ENCODE peak calls at places on chromosomes 3 and 15, in ten cellular contexts. R is pancreas; B is stomach; U is PC-3; D is heart left ventricle; O is cardiac muscle cell; H is kidney; A is uterus; C is IMR-90; X is CD4-positive, alpha-beta memory T cell. M is an unnamed sample. For H3K36me3, the result is how much of the 10 kb centered on the place peaks cover.

GRCh38 chr3:141797819-141798405 is 34.7 kb downstream of the GRK7 start:
- DNase-seq in R (no peak), B (no peak), U (no peak), D (no peak), O (no peak), H (no peak), A (no peak), C (no peak), X (peak), M (no peak)

GRCh38 chr15:45228931-45229330 is 23.1 kb upstream of the SLC28A2 start:
- DNase-seq in R (no peak), B (peak), U (no peak), D (no peak), O (no peak), H (no peak), A (no peak), C (no peak), X (no peak), M (no peak)

GRCh38 chr15:62626903-62627302 is 415.6 kb upstream of the TPM1 start:
- DNase-seq in R (no peak), B (no peak), U (no peak), D (no peak), O (no peak), H (no peak), A (no peak), C (no peak), X (no peak), M (no peak)

GRCh38 chr3:168183774-168184173 is 88.0 kb upstream of the GOLIM4 start:
- DNase-seq in R (no peak), B (no peak), U (no peak), D (no peak), O (no peak), H (no peak), A (no peak), C (no peak), X (no peak), M (no peak)

GRCh38 chr15:92901053-92901761 is 1.1 kb downstream of the CHD2 start:
- DNase-seq in R (no peak), B (no peak), U (no peak), D (no peak), O (no peak), H (no peak), A (no peak), C (no peak), X (no peak), M (no peak)

GRCh38 chr3:70855139-70855538 is 542.7 kb upstream of the MDFIC2 start:
- DNase-seq in R (no peak), B (no peak), U (no peak), D (no peak), O (no peak), H (no peak), A (no peak), C (peak), X (no peak), M (no peak)

GRCh38 chr15:29270169-29270955 is 740 bp upstream of the NSMCE3 start:
- DNase-seq in R (no peak), B (no peak), U (peak), D (no peak), O (no peak), H (no peak), A (no peak), C (peak), X (peak), M (peak)

GRCh38 chr15:61621146-61621545 is 392.0 kb upstream of the RORA start:
- DNase-seq in R (peak), B (no peak), U (peak), D (no peak), O (peak), H (peak), A (no peak), C (no peak), X (no peak), M (no peak)

DNA sequence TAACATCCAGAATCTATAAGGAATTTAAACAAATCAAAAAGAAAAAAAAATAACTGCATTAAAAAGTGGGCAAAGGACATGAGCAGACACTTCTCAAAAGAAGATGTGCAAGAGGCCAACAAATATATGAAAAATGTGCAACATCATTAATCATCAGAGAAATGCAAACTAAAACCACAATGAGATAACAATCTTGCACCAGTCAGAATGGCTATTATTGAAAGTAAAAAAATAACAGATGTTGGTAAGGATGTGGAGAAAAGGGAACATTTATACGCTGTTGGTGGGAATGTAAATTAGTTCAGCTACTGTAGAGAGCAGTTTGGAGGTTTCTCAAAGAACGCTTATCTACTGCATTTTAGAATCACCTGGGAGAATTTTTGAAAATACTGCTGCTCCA is 186.1 kb downstream of the OTOL1 start:
- DNase-seq in R (no peak), B (no peak), U (peak), D (no peak), O (no peak), H (no peak), A (no peak), C (no peak), X (no peak), M (no peak)
- H3K27ac ChIP-seq in R (no peak), B (no peak), U (no peak), D (no peak), O (no peak), H (no peak), A (no peak), C (no peak), X (no peak), M (no peak)

GRCh38 chr3:172760406-172760805 is 9.9 kb downstream of the ECT2 start:
- DNase-seq in R (no peak), B (no peak), U (no peak), D (no peak), O (no peak), H (no peak), A (no peak), C (peak), X (no peak), M (no peak)
- H3K36me3 ChIP-seq in R (under half), B (under half), U (half or more), D (under half), O (under half), H (under half), A (under half), C (under half), X (under half), M (under half)

DNA sequence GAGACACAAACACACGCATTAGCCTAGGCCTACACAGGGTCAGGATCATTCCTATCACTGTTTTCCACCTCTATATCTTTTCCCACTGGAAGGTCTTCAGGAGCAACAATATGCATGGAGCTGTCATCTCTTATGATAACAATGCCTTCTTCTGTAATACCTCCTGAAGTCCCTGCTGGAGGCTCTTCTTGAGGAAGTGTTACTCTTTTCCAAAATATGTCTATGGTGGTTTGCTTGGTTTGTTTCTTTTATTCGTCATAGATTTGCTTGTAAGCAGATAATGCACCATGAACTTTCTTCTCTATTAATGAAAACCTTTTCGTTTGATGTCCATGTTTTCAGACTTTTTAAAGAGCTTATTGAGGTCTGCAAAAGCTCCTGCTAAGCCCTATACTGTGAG is 109.3 kb downstream of the GMPS start:
- DNase-seq in R (no peak), B (no peak), U (no peak), D (no peak), O (no peak), H (no peak), A (no peak), C (peak), X (no peak), M (no peak)
- H3K27ac ChIP-seq in R (no peak), B (no peak), U (no peak), D (no peak), O (no peak), H (no peak), A (no peak), C (no peak), X (no peak), M (no peak)

GRCh38 chr15:65369148-65369547 is 8.7 kb downstream of the IGDCC3 start:
- DNase-seq in R (no peak), B (no peak), U (no peak), D (no peak), O (no peak), H (peak), A (no peak), C (no peak), X (no peak), M (no peak)

GRCh38 chr15:65368300-65368617 is 9.5 kb downstream of the IGDCC3 start:
- DNase-seq in R (no peak), B (no peak), U (no peak), D (no peak), O (peak), H (peak), A (no peak), C (no peak), X (no peak), M (no peak)

GRCh38 chr15:65370885-65371284 is 6.9 kb downstream of the IGDCC3 start:
- DNase-seq in R (no peak), B (no peak), U (no peak), D (no peak), O (no peak), H (peak), A (no peak), C (no peak), X (no peak), M (no peak)

GRCh38 chr15:65369651-65370050 is 8.2 kb downstream of the IGDCC3 start:
- DNase-seq in R (no peak), B (no peak), U (no peak), D (no peak), O (no peak), H (peak), A (no peak), C (no peak), X (no peak), M (no peak)

DNA sequence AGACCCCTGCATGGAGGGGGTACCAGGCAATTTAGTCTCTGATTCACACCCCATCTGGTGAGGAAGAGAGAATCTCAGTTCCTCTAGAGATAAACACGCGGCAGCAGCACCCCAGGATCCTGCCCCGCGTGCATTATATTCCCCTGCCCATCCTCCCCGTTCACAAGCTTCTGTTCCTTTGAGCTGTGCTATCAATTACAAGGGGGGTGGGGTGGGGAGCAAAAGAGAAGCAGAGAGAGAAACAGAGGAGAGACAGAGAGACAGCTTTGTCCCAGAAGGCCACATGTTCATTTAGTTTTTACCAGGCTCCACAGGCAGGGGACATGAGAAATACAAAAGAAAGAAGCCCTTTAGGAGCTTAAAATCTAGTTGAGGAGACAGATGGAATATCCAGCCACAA is 9.2 kb downstream of the IGDCC3 start:
- DNase-seq in R (no peak), B (no peak), U (no peak), D (no peak), O (no peak), H (no peak), A (no peak), C (no peak), X (no peak), M (no peak)
- H3K36me3 ChIP-seq in R (under half), B (under half), U (under half), D (under half), O (under half), H (under half), A (under half), C (under half), X (under half), M (under half)

DNA sequence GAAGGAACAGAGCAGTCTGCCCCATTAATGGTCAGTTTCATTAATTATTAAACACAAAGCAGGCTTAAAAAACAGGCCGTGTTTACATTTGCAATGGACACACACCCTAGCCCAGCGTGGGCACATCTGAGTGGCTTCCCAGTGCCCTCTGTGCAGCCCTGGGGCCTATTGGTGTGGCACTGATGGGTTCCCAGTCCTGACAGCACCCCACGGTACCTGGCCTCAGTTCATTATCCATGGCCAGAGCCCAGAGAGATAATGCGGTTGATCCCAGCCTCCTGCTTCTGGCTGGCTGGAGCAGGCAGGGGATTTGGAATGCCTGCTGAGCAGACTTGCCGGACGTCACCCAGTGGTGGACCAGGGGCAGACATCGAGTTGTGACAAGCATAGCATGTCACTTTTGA is 110.5 kb upstream of the ABHD17C start:
- DNase-seq in R (no peak), B (peak), U (no peak), D (no peak), O (no peak), H (peak), A (no peak), C (no peak), X (no peak), M (no peak)
- H3K27ac ChIP-seq in R (no peak), B (no peak), U (peak), D (no peak), O (no peak), H (no peak), A (no peak), C (no peak), X (no peak), M (no peak)

DNA sequence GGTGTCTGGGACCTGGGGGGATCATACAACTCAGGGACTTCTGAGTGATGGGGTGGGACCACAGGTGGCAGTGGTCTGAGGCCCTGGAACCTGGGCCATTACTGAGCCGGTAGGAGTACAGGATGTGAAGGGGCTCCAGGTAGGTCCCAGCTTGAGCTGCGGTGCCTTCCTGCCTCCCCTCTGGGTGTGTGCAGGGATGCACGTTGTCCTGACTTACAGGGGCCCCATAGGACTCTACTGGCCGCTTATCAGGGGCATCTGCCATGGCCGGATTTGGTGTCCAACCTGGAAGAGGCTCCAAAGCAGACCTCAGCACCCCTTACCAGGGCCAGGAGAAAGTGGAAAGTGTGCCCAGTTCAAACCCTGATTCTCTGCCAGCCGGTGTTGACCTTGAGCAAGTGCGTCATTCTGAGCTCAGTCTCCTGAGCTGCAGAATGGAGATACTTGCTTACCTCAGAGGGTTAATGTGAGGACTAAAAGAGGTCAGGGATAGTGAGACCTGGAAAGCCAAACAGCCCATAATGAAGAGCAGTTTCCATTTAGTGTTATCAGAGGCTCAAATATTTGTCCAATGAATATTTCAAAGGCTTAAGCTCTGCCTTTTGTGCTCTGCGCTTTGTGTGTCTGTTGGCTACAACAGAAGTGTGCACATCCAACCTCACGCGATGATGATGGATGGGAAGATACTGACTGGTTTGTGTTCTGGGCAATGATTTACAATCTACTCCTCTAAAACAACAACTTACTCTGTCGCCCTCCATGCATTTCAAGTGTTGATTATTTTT is 35.4 kb upstream of the ESYT3 start:
- DNase-seq in R (no peak), B (no peak), U (no peak), D (no peak), O (no peak), H (no peak), A (no peak), C (no peak), X (no peak), M (no peak)
- H3K36me3 ChIP-seq in R (under half), B (under half), U (under half), D (half or more), O (under half), H (under half), A (under half), C (under half), X (under half), M (under half)

DNA sequence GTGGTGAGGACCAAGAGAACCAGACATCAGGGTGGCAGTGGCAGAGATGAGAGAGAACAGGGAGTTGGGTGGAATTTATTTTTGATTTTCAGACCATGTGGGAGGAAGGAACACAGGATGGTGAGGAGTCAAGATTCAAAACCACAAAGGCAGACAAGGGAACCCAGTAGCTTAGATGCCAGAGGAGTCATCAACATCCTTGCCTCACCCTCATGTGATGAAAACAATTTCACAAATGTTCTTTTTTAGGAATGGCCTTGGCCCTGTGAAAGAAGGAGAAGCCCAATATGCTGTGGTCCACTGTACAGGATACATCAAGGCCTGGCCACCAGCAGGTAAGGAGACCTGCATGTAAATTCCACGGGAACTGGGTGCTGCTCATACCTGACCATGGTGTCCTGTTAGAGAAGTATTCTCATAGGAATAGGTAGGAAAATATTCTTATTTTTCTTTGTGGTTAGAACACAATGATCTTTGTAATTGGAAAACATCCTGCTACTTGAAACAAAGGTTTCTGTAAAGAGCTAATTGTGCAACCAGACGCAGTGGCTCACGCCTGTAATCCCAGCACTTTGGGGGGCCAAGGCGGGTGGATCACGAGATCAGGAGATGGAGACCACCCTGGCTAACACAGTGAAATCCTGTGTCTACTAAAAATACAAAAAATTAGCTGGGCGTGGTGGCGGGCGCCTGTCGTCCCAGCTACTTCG is 110.0 kb downstream of the ARNT2 start:
- DNase-seq in R (no peak), B (no peak), U (no peak), D (no peak), O (no peak), H (no peak), A (no peak), C (peak), X (no peak), M (no peak)
- H3K27ac ChIP-seq in R (no peak), B (no peak), U (no peak), D (no peak), O (no peak), H (no peak), A (no peak), C (peak), X (no peak), M (no peak)

GRCh38 chr3:152458725-152459515 is 190.2 kb downstream of the MBNL1 start:
- DNase-seq in R (no peak), B (no peak), U (no peak), D (no peak), O (no peak), H (no peak), A (no peak), C (peak), X (no peak), M (no peak)
- H3K36me3 ChIP-seq in R (under half), B (half or more), U (under half), D (half or more), O (under half), H (under half), A (under half), C (under half), X (half or more), M (half or more)

DNA sequence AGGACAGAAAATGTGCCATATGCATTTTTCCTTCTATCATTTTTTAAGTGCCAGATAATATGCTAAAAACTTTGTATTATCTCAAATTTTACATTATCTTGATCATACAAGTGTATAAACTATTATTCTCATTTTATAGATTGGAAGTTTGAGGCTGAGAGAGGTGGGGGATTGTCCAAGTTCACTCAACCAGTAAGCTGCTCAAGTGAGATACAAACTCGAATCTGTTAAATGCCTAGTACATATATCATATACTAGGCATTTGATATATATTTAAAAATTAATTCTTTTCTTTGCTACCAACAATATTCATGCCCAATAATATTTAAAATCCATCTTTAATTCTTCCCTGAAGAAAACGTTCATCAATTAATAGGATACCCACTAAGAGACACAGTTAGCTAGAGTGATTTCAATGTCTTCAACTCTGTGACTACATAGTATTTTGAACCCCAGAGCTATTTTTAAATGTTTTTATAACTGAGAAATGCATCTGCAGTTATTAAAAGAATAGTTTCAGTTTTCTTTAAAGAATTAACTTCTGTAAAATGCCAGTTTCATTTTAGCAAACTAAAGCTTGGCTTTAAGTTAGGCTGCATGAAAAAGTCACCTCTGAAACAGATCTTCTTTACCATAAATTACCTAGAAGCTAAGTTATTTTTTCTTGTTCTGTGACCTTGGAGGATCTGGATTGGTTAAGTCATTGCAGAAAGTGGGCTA is 40.4 kb downstream of the IQCB1 start:
- DNase-seq in R (no peak), B (no peak), U (no peak), D (no peak), O (no peak), H (no peak), A (no peak), C (no peak), X (no peak), M (no peak)
- H3K27ac ChIP-seq in R (no peak), B (no peak), U (no peak), D (no peak), O (no peak), H (no peak), A (no peak), C (no peak), X (no peak), M (no peak)

M was measured in effector memory CD4-positive, alpha-beta T cell.